ENCODE peak calls at places on chromosomes 5 and 9, in six cellular contexts. One of them, this sample, is unnamed.
A peak's percentile ranks its signal among the peaks of the same experiment; 100 is the strongest.

GRCh38 chr5:82640901-82641300 is 362.7 kb upstream of the RPS23 start:
- DNase-seq in stomach: no peak
- DNase-seq in H1: no peak
- DNase-seq in A549: no peak
- DNase-seq in right lobe of liver: no peak
- DNase-seq in gastrocnemius medialis: no peak
- DNase-seq in this sample: no peak

GRCh38 chr9:135087489-135087791 is at the start of gene OLFM1:
- DNase-seq in stomach: peak; percentile 71
- DNase-seq in H1: peak; percentile 46
- DNase-seq in A549: peak; percentile 88
- DNase-seq in right lobe of liver: peak; percentile 72
- DNase-seq in gastrocnemius medialis: peak; percentile 52
- DNase-seq in this sample: no peak

GRCh38 chr5:6525422-6525821 is 76.8 kb downstream of the UBE2QL1 start:
- DNase-seq in stomach: no peak
- DNase-seq in H1: no peak
- DNase-seq in A549: no peak
- DNase-seq in right lobe of liver: no peak
- DNase-seq in gastrocnemius medialis: no peak
- DNase-seq in this sample: no peak

GRCh38 chr9:2559212-2560152 is 62.1 kb upstream of the VLDLR start:
- DNase-seq in stomach: peak; percentile 63
- DNase-seq in H1: no peak
- DNase-seq in A549: peak; percentile 28
- DNase-seq in right lobe of liver: peak; percentile 78
- DNase-seq in gastrocnemius medialis: peak; percentile 81
- DNase-seq in this sample: no peak

GRCh38 chr9:81534138-81534865 is 155.0 kb downstream of the TLE1 start:
- DNase-seq in stomach: no peak
- DNase-seq in H1: no peak
- DNase-seq in A549: no peak
- DNase-seq in right lobe of liver: no peak
- DNase-seq in gastrocnemius medialis: no peak
- DNase-seq in this sample: no peak

GRCh38 chr9:109894921-109895758 is 115.1 kb downstream of the PALM2AKAP2 start:
- DNase-seq in stomach: no peak
- DNase-seq in H1: no peak
- DNase-seq in A549: no peak
- DNase-seq in right lobe of liver: no peak
- DNase-seq in gastrocnemius medialis: no peak
- DNase-seq in this sample: peak; percentile 70

GRCh38 chr5:27494845-27495244 is 456.5 kb upstream of the CDH9 start:
- DNase-seq in stomach: no peak
- DNase-seq in H1: no peak
- DNase-seq in A549: no peak
- DNase-seq in right lobe of liver: no peak
- DNase-seq in gastrocnemius medialis: no peak
- DNase-seq in this sample: no peak

GRCh38 chr5:39503148-39503547 is 78.4 kb upstream of the DAB2 start:
- DNase-seq in stomach: peak; percentile 26
- DNase-seq in H1: no peak
- DNase-seq in A549: no peak
- DNase-seq in right lobe of liver: no peak
- DNase-seq in gastrocnemius medialis: peak; percentile 42
- DNase-seq in this sample: peak; percentile 49

GRCh38 chr5:5929231-5929630 is 449.1 kb downstream of the MED10 start:
- DNase-seq in stomach: no peak
- DNase-seq in H1: no peak
- DNase-seq in A549: no peak
- DNase-seq in right lobe of liver: no peak
- DNase-seq in gastrocnemius medialis: no peak
- DNase-seq in this sample: no peak

GRCh38 chr5:93407470-93407869 is 173.5 kb downstream of the NR2F1-AS1 start:
- DNase-seq in stomach: no peak
- DNase-seq in H1: no peak
- DNase-seq in A549: no peak
- DNase-seq in right lobe of liver: no peak
- DNase-seq in gastrocnemius medialis: no peak
- DNase-seq in this sample: no peak
- TF ChIP-seq CTCF in stomach: no peak
- TF ChIP-seq CTCF in H1: no peak
- TF ChIP-seq CTCF in A549: no peak
- TF ChIP-seq CTCF in right lobe of liver: no peak
- TF ChIP-seq CTCF in gastrocnemius medialis: no peak
- TF ChIP-seq CTCF in this sample: no peak

GRCh38 chr9:127229691-127230417 is 34.7 kb upstream of the GARNL3 start:
- DNase-seq in stomach: no peak
- DNase-seq in H1: no peak
- DNase-seq in A549: no peak
- DNase-seq in right lobe of liver: no peak
- DNase-seq in gastrocnemius medialis: no peak
- DNase-seq in this sample: no peak
- TF ChIP-seq POLR2A in stomach: no peak
- TF ChIP-seq POLR2A in H1: no peak
- TF ChIP-seq POLR2A in A549: no peak
- TF ChIP-seq POLR2A in right lobe of liver: no peak
- TF ChIP-seq POLR2A in gastrocnemius medialis: no peak
- TF ChIP-seq POLR2A in this sample: no peak

DNA sequence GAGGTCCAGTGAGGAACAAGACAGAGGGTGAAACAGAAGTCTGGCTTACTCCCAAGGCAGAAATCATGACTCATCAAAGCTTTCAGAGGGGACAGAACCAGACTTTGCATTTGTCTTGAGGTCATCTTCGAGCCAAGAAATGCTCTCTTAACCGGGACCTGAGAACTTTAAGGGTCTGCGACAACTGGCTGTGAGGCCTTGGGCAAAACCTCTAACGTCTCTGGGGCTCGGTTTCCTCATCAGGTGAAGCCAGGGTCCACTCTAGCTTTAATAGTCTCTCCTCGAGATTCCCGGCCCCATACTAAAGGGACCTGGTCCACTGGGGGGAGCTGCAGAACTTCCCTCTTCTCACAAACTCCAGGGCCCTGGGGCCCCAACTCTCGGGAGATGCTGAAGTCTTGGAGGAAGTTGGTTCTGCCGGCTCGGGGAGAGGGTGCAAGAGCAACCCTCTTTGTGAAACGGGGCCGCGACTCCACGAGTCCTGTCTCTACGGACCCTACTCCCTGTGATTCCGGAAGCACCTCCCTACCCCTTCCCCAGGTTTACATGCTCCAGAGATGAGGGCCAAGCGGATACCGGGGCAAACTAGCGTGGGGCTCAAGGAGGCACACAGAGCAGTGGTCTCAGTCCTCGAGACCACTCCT is 2.6 kb downstream of the GLIS3 start:
- DNase-seq in stomach: peak; percentile 67
- DNase-seq in H1: no peak
- DNase-seq in A549: peak; percentile 87
- DNase-seq in right lobe of liver: peak; percentile 74
- DNase-seq in gastrocnemius medialis: peak; percentile 68
- DNase-seq in this sample: peak; percentile 98
- TF ChIP-seq CTCF in stomach: peak; percentile 24
- TF ChIP-seq CTCF in H1: peak; percentile 36
- TF ChIP-seq CTCF in A549: peak; percentile 64
- TF ChIP-seq CTCF in right lobe of liver: peak; percentile 56
- TF ChIP-seq CTCF in gastrocnemius medialis: peak; percentile 52
- TF ChIP-seq CTCF in this sample: peak; percentile 69

DNA sequence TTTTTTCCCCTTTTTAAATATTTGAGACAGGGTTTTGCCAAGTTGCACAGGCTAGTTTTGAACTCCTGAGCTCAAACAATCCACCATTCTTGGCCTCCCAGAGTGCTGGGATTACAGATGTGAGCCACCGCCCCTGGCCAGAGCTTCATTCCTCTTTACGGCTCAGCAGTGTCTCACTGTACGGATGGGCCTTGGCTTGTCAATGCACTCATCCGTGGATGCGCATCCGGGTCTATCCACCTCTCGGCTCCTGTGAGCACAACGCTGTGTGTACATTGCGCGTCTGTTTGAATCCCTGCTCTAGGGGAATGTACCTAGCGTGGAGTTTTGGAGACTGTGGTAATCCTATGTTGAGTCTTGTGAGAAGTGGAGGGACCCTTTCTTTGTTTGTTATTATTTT is 10.9 kb upstream of the EGFL7 start:
- DNase-seq in stomach: no peak
- DNase-seq in H1: no peak
- DNase-seq in A549: no peak
- DNase-seq in right lobe of liver: no peak
- DNase-seq in gastrocnemius medialis: no peak
- DNase-seq in this sample: no peak
- TF ChIP-seq POLR2A in stomach: no peak
- TF ChIP-seq POLR2A in H1: no peak
- TF ChIP-seq POLR2A in A549: no peak
- TF ChIP-seq POLR2A in right lobe of liver: no peak
- TF ChIP-seq POLR2A in gastrocnemius medialis: no peak
- TF ChIP-seq POLR2A in this sample: no peak